ENCODE peak calls at places on chromosomes 11 and 22, in five cellular contexts. One of them, this sample, is unnamed.

GRCh38 chr11:108693852-108694251 is 29.0 kb downstream of the DDX10 start:
- DNase-seq in kidney epithelial cell: no peak
- DNase-seq in HFF-Myc: no peak
- DNase-seq in tibial artery: no peak
- DNase-seq in HCT116: no peak
- DNase-seq in this sample: no peak

GRCh38 chr11:130839950-130840666 is 76.2 kb downstream of the SNX19 start:
- DNase-seq in HFF-Myc: no peak
- DNase-seq in kidney epithelial cell: no peak
- DNase-seq in HCT116: no peak
- DNase-seq in tibial artery: no peak
- DNase-seq in this sample: no peak

GRCh38 chr22:30867746-30868662 is 100.6 kb downstream of the MORC2 start:
- DNase-seq in kidney epithelial cell: no peak
- DNase-seq in tibial artery: peak
- DNase-seq in HCT116: no peak
- DNase-seq in HFF-Myc: no peak
- DNase-seq in this sample: no peak

GRCh38 chr11:10628506-10629236 is 60.2 kb upstream of the LYVE1 start:
- DNase-seq in HFF-Myc: no peak
- DNase-seq in HCT116: no peak
- DNase-seq in tibial artery: no peak
- DNase-seq in kidney epithelial cell: no peak
- DNase-seq in this sample: no peak

GRCh38 chr11:26993965-26994446 is at the start of gene FIBIN:
- DNase-seq in HCT116: no peak
- DNase-seq in tibial artery: peak
- DNase-seq in HFF-Myc: no peak
- DNase-seq in kidney epithelial cell: no peak
- DNase-seq in this sample: no peak

GRCh38 chr22:19799322-19800190 is 39.0 kb downstream of the TBX1 start:
- DNase-seq in HFF-Myc: peak
- DNase-seq in HCT116: no peak
- DNase-seq in kidney epithelial cell: no peak
- DNase-seq in tibial artery: peak
- DNase-seq in this sample: no peak

GRCh38 chr11:119368121-119369034 is 13.1 kb downstream of the USP2 start:
- DNase-seq in HFF-Myc: no peak
- DNase-seq in tibial artery: no peak
- DNase-seq in HCT116: no peak
- DNase-seq in kidney epithelial cell: no peak
- DNase-seq in this sample: no peak

GRCh38 chr22:33859311-33859710 is 61.0 kb downstream of the LARGE1 start:
- DNase-seq in kidney epithelial cell: no peak
- DNase-seq in HFF-Myc: no peak
- DNase-seq in HCT116: no peak
- DNase-seq in tibial artery: no peak
- DNase-seq in this sample: no peak

GRCh38 chr11:111422494-111423249 is 43.6 kb upstream of the POU2AF1 start:
- DNase-seq in HCT116: peak
- DNase-seq in HFF-Myc: no peak
- DNase-seq in tibial artery: peak
- DNase-seq in kidney epithelial cell: no peak
- DNase-seq in this sample: no peak

GRCh38 chr22:44427506-44428470 is 70.2 kb downstream of the RTL6 start:
- DNase-seq in kidney epithelial cell: no peak
- DNase-seq in HFF-Myc: no peak
- DNase-seq in tibial artery: no peak
- DNase-seq in HCT116: no peak
- DNase-seq in this sample: no peak

GRCh38 chr11:47991266-47991830 is 11.0 kb downstream of the PTPRJ start:
- DNase-seq in kidney epithelial cell: peak
- DNase-seq in HCT116: no peak
- DNase-seq in HFF-Myc: no peak
- DNase-seq in tibial artery: no peak
- DNase-seq in this sample: no peak

GRCh38 chr22:44538071-44538470 is 40.0 kb upstream of the RTL6 start:
- DNase-seq in kidney epithelial cell: no peak
- DNase-seq in HCT116: no peak
- DNase-seq in HFF-Myc: no peak
- DNase-seq in tibial artery: no peak
- DNase-seq in this sample: no peak

GRCh38 chr11:75140269-75141138 is 10.4 kb upstream of the SLCO2B1 start:
- DNase-seq in tibial artery: peak
- DNase-seq in HCT116: peak
- DNase-seq in kidney epithelial cell: no peak
- DNase-seq in HFF-Myc: no peak
- DNase-seq in this sample: peak

GRCh38 chr22:46179748-46180147 is 29.4 kb downstream of the PPARA start:
- DNase-seq in tibial artery: no peak
- DNase-seq in HFF-Myc: no peak
- DNase-seq in kidney epithelial cell: no peak
- DNase-seq in HCT116: no peak
- DNase-seq in this sample: no peak

GRCh38 chr11:94593030-94593429 is 25.9 kb downstream of the PIWIL4 start:
- DNase-seq in kidney epithelial cell: no peak
- DNase-seq in HCT116: no peak
- DNase-seq in tibial artery: no peak
- DNase-seq in HFF-Myc: no peak
- DNase-seq in this sample: no peak

GRCh38 chr11:47078751-47079524 is 97.7 kb downstream of the ARFGAP2 start:
- DNase-seq in kidney epithelial cell: no peak
- DNase-seq in tibial artery: no peak
- DNase-seq in HFF-Myc: no peak
- DNase-seq in HCT116: no peak
- DNase-seq in this sample: no peak

GRCh38 chr22:21447694-21448402 is 19.3 kb upstream of the TMEM191C start:
- DNase-seq in kidney epithelial cell: no peak
- DNase-seq in HFF-Myc: no peak
- DNase-seq in tibial artery: no peak
- DNase-seq in HCT116: no peak
- DNase-seq in this sample: no peak

GRCh38 chr22:26970809-26971394 is 313.5 kb downstream of the MIAT start:
- DNase-seq in HFF-Myc: no peak
- DNase-seq in tibial artery: no peak
- DNase-seq in kidney epithelial cell: no peak
- DNase-seq in HCT116: peak
- DNase-seq in this sample: no peak

GRCh38 chr11:26827567-26828037 is 105.7 kb upstream of the SLC5A12 start:
- DNase-seq in kidney epithelial cell: peak
- DNase-seq in HFF-Myc: no peak
- DNase-seq in HCT116: no peak
- DNase-seq in tibial artery: no peak
- DNase-seq in this sample: no peak

GRCh38 chr22:25564979-25565677 is 653 bp downstream of the GRK3 start:
- DNase-seq in HCT116: no peak
- DNase-seq in HFF-Myc: no peak
- DNase-seq in kidney epithelial cell: no peak
- DNase-seq in tibial artery: peak
- DNase-seq in this sample: no peak

GRCh38 chr22:34761111-34761510 is 304.8 kb upstream of the ISX start:
- DNase-seq in kidney epithelial cell: no peak
- DNase-seq in HFF-Myc: no peak
- DNase-seq in tibial artery: no peak
- DNase-seq in HCT116: no peak
- DNase-seq in this sample: no peak

GRCh38 chr11:91691872-91692271 is 532.7 kb upstream of the FAT3 start:
- DNase-seq in tibial artery: no peak
- DNase-seq in HFF-Myc: no peak
- DNase-seq in kidney epithelial cell: no peak
- DNase-seq in HCT116: no peak
- DNase-seq in this sample: no peak

GRCh38 chr11:12289667-12290476 is 87.5 kb upstream of the PARVA start:
- DNase-seq in HFF-Myc: no peak
- DNase-seq in HCT116: no peak
- DNase-seq in kidney epithelial cell: no peak
- DNase-seq in tibial artery: no peak
- DNase-seq in this sample: no peak

GRCh38 chr11:116707746-116708145 is 65.0 kb downstream of the BUD13 start:
- DNase-seq in kidney epithelial cell: no peak
- DNase-seq in HCT116: no peak
- DNase-seq in HFF-Myc: no peak
- DNase-seq in tibial artery: no peak
- DNase-seq in this sample: no peak

GRCh38 chr11:71332046-71332445 is 79.7 kb upstream of the SHANK2 start:
- DNase-seq in kidney epithelial cell: no peak
- DNase-seq in HFF-Myc: no peak
- DNase-seq in tibial artery: no peak
- DNase-seq in HCT116: no peak
- DNase-seq in this sample: no peak

GRCh38 chr22:50201191-50202129 is 649 bp downstream of the SELENOO start:
- DNase-seq in tibial artery: no peak
- DNase-seq in kidney epithelial cell: no peak
- DNase-seq in HCT116: no peak
- DNase-seq in HFF-Myc: no peak
- DNase-seq in this sample: no peak
- TF ChIP-seq CTCF in tibial artery: no peak
- TF ChIP-seq CTCF in kidney epithelial cell: no peak
- TF ChIP-seq CTCF in HCT116: no peak
- TF ChIP-seq CTCF in HFF-Myc: no peak
- TF ChIP-seq CTCF in this sample: no peak

GRCh38 chr11:132450631-132451030 is 1080.2 kb downstream of the NTM start:
- DNase-seq in HCT116: no peak
- DNase-seq in kidney epithelial cell: no peak
- DNase-seq in HFF-Myc: no peak
- DNase-seq in tibial artery: no peak
- DNase-seq in this sample: no peak

GRCh38 chr11:132451942-132452601 is 1080.2 kb downstream of the OPCML start:
- DNase-seq in HCT116: no peak
- DNase-seq in kidney epithelial cell: no peak
- DNase-seq in tibial artery: no peak
- DNase-seq in HFF-Myc: no peak
- DNase-seq in this sample: no peak

GRCh38 chr11:132445966-132446365 is 1075.6 kb downstream of the NTM start:
- DNase-seq in HFF-Myc: no peak
- DNase-seq in kidney epithelial cell: no peak
- DNase-seq in HCT116: no peak
- DNase-seq in tibial artery: no peak
- DNase-seq in this sample: no peak

GRCh38 chr11:132444891-132445290 is 1074.5 kb downstream of the NTM start:
- DNase-seq in HCT116: no peak
- DNase-seq in kidney epithelial cell: no peak
- DNase-seq in tibial artery: no peak
- DNase-seq in HFF-Myc: no peak
- DNase-seq in this sample: no peak

DNA sequence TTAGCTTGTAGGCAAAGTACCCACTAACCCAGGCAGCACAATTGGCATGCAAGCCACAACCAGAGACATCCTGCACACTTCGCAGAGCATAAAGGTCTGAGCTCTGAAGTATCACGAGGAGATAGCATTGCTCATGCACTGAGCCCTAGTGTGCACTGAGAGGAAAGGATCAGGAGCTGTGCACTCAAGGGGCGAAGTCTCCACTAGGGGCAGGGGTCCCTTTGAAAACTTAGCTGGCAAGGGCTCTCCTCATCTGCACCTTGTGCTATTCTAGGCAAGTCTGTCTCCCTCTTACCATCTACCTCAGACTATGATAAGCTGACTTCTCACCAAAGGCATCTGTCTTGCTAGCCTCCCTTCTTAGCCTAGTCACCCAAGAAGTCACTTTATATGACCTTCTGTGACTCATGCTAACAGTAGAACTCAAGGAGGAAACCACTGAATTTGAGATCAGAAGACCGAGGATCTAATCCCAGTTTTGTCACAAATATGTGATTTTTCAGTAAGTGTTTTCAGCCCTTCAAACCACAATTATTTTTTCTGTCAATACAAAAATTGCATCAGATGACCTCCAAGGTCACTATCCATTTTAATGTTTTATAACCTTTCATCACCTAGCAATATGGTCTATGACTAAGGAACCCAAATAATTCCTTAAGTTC is 1078.0 kb downstream of the NTM start:
- DNase-seq in kidney epithelial cell: no peak
- DNase-seq in HCT116: no peak
- DNase-seq in HFF-Myc: no peak
- DNase-seq in tibial artery: no peak
- DNase-seq in this sample: no peak
- TF ChIP-seq CTCF in kidney epithelial cell: no peak
- TF ChIP-seq CTCF in HCT116: no peak
- TF ChIP-seq CTCF in HFF-Myc: no peak
- TF ChIP-seq CTCF in tibial artery: no peak
- TF ChIP-seq CTCF in this sample: no peak

GRCh38 chr11:65454696-65455456 is 32.3 kb downstream of the NEAT1 start:
- DNase-seq in HCT116: peak
- DNase-seq in HFF-Myc: no peak
- DNase-seq in tibial artery: peak
- DNase-seq in kidney epithelial cell: no peak
- DNase-seq in this sample: no peak
- TF ChIP-seq CTCF in HCT116: peak
- TF ChIP-seq CTCF in HFF-Myc: peak
- TF ChIP-seq CTCF in tibial artery: no peak
- TF ChIP-seq CTCF in kidney epithelial cell: no peak
- TF ChIP-seq CTCF in this sample: no peak

GRCh38 chr11:83819936-83820549 is 533.9 kb upstream of the CCDC90B start:
- DNase-seq in tibial artery: no peak
- DNase-seq in kidney epithelial cell: peak
- DNase-seq in HFF-Myc: peak
- DNase-seq in HCT116: peak
- DNase-seq in this sample: peak
- TF ChIP-seq CTCF in tibial artery: peak
- TF ChIP-seq CTCF in kidney epithelial cell: peak
- TF ChIP-seq CTCF in HFF-Myc: peak
- TF ChIP-seq CTCF in HCT116: peak
- TF ChIP-seq CTCF in this sample: peak

GRCh38 chr11:18748766-18749375 is 22.9 kb upstream of the IGSF22 start:
- DNase-seq in HFF-Myc: no peak
- DNase-seq in tibial artery: no peak
- DNase-seq in HCT116: no peak
- DNase-seq in kidney epithelial cell: no peak
- DNase-seq in this sample: no peak
- TF ChIP-seq CTCF in HFF-Myc: no peak
- TF ChIP-seq CTCF in tibial artery: no peak
- TF ChIP-seq CTCF in HCT116: no peak
- TF ChIP-seq CTCF in kidney epithelial cell: no peak
- TF ChIP-seq CTCF in this sample: no peak

DNA sequence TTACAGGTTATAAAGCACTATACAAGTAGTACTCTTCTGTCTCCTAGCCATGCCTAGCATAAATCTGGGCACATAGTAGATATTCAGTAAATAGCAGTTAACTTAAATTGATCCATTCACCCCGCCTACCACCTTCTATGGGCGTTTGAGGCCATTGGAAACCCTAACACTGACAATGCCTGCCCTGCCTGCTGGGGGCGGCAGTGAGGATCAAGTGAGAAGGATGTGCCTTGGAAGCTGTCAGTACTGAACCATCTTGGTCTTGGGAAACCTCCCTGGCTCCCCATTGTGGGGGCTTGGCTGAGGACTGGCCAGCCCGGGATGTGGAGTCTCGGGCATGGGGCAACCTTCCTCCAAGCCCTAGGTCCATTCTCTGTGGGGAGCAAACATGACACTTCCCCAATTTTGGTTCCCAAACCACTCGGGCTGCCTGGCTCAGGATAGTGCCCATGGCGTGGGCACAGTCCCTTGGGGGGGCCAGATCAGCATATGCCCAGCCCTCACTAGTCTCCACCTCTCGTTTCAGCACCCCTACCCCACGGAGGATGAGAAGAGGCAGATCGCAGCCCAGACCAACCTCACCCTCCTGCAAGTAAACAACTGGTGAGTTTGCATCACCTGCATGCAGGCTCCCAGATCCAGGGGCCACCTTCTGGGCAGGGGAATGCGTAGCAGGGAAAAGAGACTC is 67.4 kb downstream of the FEZ1 start:
- DNase-seq in tibial artery: no peak
- DNase-seq in HCT116: no peak
- DNase-seq in kidney epithelial cell: no peak
- DNase-seq in HFF-Myc: no peak
- DNase-seq in this sample: no peak
- TF ChIP-seq CTCF in tibial artery: no peak
- TF ChIP-seq CTCF in HCT116: peak
- TF ChIP-seq CTCF in kidney epithelial cell: no peak
- TF ChIP-seq CTCF in HFF-Myc: no peak
- TF ChIP-seq CTCF in this sample: no peak